ENCODE peak calls at places on chromosomes 5 and 9, in four cellular contexts. B, W, X and U are unnamed samples.

GRCh38 chr9:136175745-136176290 is 29.1 kb downstream of the LHX3 start:
- DNase-seq in W (no peak), B (no peak), X (no peak), U (no peak)

GRCh38 chr9:2087500-2088313 is 72.6 kb downstream of the SMARCA2 start:
- DNase-seq in W (no peak), X (peak; percentile 30), B (peak; percentile 66), U (peak; percentile 22)

GRCh38 chr9:93422987-93423386 is 28.5 kb upstream of the FAM120A start:
- DNase-seq in B (no peak), X (no peak), W (no peak), U (no peak)

GRCh38 chr5:4514067-4514648 is 626.0 kb upstream of the ADAMTS16 start:
- DNase-seq in X (no peak), B (no peak), W (no peak), U (no peak)

GRCh38 chr9:113687680-113688371 is 188.3 kb upstream of the ZNF618 start:
- DNase-seq in W (peak; percentile 46), B (peak; percentile 72), X (no peak), U (no peak)

GRCh38 chr5:135635471-135635870 is 56.7 kb upstream of the CXCL14 start:
- DNase-seq in B (no peak), X (no peak), W (no peak), U (no peak)

GRCh38 chr5:153798830-153799229 is 239.9 kb downstream of the FAM114A2 start:
- DNase-seq in W (no peak), X (no peak), B (no peak), U (no peak)

GRCh38 chr5:1432296-1432695 is 12.9 kb downstream of the SLC6A3 start:
- DNase-seq in W (no peak), B (no peak), X (no peak), U (no peak)

GRCh38 chr9:112494153-112494552 is 7.5 kb downstream of the KIAA1958 start:
- DNase-seq in W (no peak), X (no peak), B (no peak), U (no peak)

GRCh38 chr5:6572086-6572824 is 60.6 kb downstream of the NSUN2 start:
- DNase-seq in X (no peak), W (no peak), B (no peak), U (no peak)

GRCh38 chr5:59640411-59640810 is 253.1 kb downstream of the PDE4D start:
- DNase-seq in X (no peak), W (no peak), B (no peak), U (no peak)

GRCh38 chr9:4547016-4547415 is 56.7 kb downstream of the SLC1A1 start:
- DNase-seq in W (no peak), X (no peak), B (peak; percentile 53), U (no peak)

GRCh38 chr5:139789116-139789844 is 6.3 kb upstream of the PSD2 start:
- DNase-seq in B (no peak), W (no peak), X (no peak), U (no peak)

GRCh38 chr5:172920447-172920849 is 38.8 kb upstream of the RPL26L1 start:
- DNase-seq in X (peak; percentile 91), W (no peak), B (peak; percentile 95), U (no peak)

GRCh38 chr9:69671904-69672827 is at the start of gene APBA1:
- DNase-seq in W (peak; percentile 54), B (peak; percentile 65), X (no peak), U (peak; percentile 6)

GRCh38 chr9:120910643-120911042 is 16.0 kb downstream of the TRAF1 start:
- DNase-seq in W (no peak), B (no peak), X (no peak), U (no peak)

GRCh38 chr5:175874462-175875139 is 3.2 kb downstream of the CPLX2 start:
- DNase-seq in X (no peak), B (no peak), W (no peak), U (no peak)

GRCh38 chr9:23829580-23830458 is 3.8 kb upstream of the ELAVL2 start:
- DNase-seq in B (peak; percentile 16), X (no peak), W (no peak), U (peak; percentile 20)